ENCODE peak calls at places on chromosomes 11 and 22, in nine cellular contexts. I is HFFc6; K is PC-3; D is CD4-positive, CD25-positive, alpha-beta regulatory T cell; U is GM20000; G is RWPE1; W is T-cell; L is GM04504; E is M059J. Z is an unnamed sample.

GRCh38 chr11:68140496-68141246 is 19.5 kb upstream of the CHKA start:
- DNase-seq in I (no peak), W (no peak), D (no peak), K (no peak), E (no peak), G (no peak), U (no peak), L (no peak), Z (no peak)

GRCh38 chr22:36329217-36330078 is 58.3 kb downstream of the MYH9 start:
- DNase-seq in W (peak), U (no peak), L (peak), K (peak), G (peak), D (peak), E (peak), I (peak), Z (peak)

GRCh38 chr11:7060828-7061227 is 28.0 kb upstream of the RBMXL2 start:
- DNase-seq in U (no peak), I (peak), G (no peak), L (peak), K (no peak), W (no peak), D (no peak), E (peak), Z (no peak)

GRCh38 chr11:126991596-126991995 is 9.0 kb downstream of the KIRREL3 start:
- DNase-seq in K (peak), I (peak), U (no peak), D (no peak), E (peak), G (no peak), W (no peak), L (no peak), Z (no peak)

GRCh38 chr11:93484716-93485115 is 58.5 kb downstream of the SMCO4 start:
- DNase-seq in I (no peak), D (no peak), G (no peak), W (no peak), K (no peak), L (peak), U (no peak), E (no peak), Z (no peak)

GRCh38 chr11:106681435-106681834 is 336.8 kb downstream of the GUCY1A2 start:
- DNase-seq in I (no peak), L (no peak), E (no peak), K (peak), W (no peak), D (no peak), G (no peak), U (no peak), Z (no peak)

GRCh38 chr11:47499614-47500013 is 50.7 kb upstream of the RAPSN start:
- DNase-seq in K (no peak), U (no peak), E (no peak), I (no peak), D (no peak), L (no peak), W (no peak), G (no peak), Z (no peak)

GRCh38 chr11:101188173-101188572 is 58.6 kb upstream of the PGR start:
- DNase-seq in K (no peak), L (no peak), I (no peak), W (no peak), D (no peak), G (no peak), U (no peak), E (no peak), Z (no peak)

GRCh38 chr11:73325036-73325981 is 17.2 kb downstream of the ARHGEF17 start:
- DNase-seq in G (no peak), L (no peak), U (peak), K (no peak), W (no peak), E (peak), I (peak), D (no peak), Z (no peak)

GRCh38 chr11:112778091-112778889 is 182.9 kb upstream of the NCAM1 start:
- DNase-seq in U (no peak), G (no peak), K (no peak), L (no peak), E (no peak), W (no peak), D (no peak), I (no peak), Z (no peak)

GRCh38 chr22:41576877-41577276 is 12.8 kb downstream of the PMM1 start:
- DNase-seq in W (peak), G (peak), E (peak), U (peak), I (peak), D (peak), L (no peak), K (peak), Z (no peak)

GRCh38 chr11:93729129-93729616 is 12.1 kb downstream of the TAF1D start:
- DNase-seq in I (no peak), U (no peak), D (no peak), K (no peak), L (no peak), G (no peak), W (no peak), E (peak), Z (no peak)

GRCh38 chr11:80163011-80163410 is 722.2 kb upstream of the TENM4 start:
- DNase-seq in W (no peak), E (peak), I (peak), U (no peak), L (peak), G (peak), D (no peak), K (peak), Z (peak)

GRCh38 chr11:96306933-96307747 is 35.9 kb downstream of the MAML2 start:
- DNase-seq in G (peak), E (peak), W (peak), L (peak), U (no peak), D (no peak), I (peak), K (peak), Z (peak)

GRCh38 chr22:19181786-19182471 is 3.4 kb upstream of the SLC25A1 start:
- DNase-seq in E (no peak), W (no peak), L (no peak), G (no peak), K (no peak), U (no peak), I (no peak), D (no peak), Z (no peak)

GRCh38 chr11:12800032-12800671 is 125.9 kb downstream of the TEAD1 start:
- DNase-seq in I (peak), D (no peak), W (no peak), G (peak), U (no peak), K (peak), L (no peak), E (peak), Z (peak)

GRCh38 chr11:65274734-65275682 is 13.2 kb downstream of the POLA2 start:
- DNase-seq in E (peak), D (peak), U (peak), K (peak), G (peak), W (peak), L (peak), I (peak), Z (peak)

GRCh38 chr11:63986932-63987513 is 785 bp downstream of the OTUB1 start:
- DNase-seq in U (no peak), G (no peak), W (no peak), E (no peak), K (no peak), L (no peak), D (no peak), I (no peak), Z (no peak)

GRCh38 chr11:61737131-61737530 is 15.3 kb upstream of the MYRF start:
- DNase-seq in I (no peak), L (no peak), W (no peak), K (no peak), D (no peak), U (no peak), G (no peak), E (no peak), Z (no peak)

GRCh38 chr11:68271781-68272608 is at the start of gene C11orf24:
- DNase-seq in K (peak), W (peak), I (peak), E (peak), G (peak), D (peak), L (peak), U (peak), Z (peak)

GRCh38 chr22:31248138-31248745 is 36.1 kb downstream of the LIMK2 start:
- DNase-seq in I (peak), U (peak), W (peak), K (peak), D (peak), L (peak), G (peak), E (no peak), Z (peak)

GRCh38 chr11:41878158-41878557 is 418.7 kb upstream of the LRRC4C start:
- DNase-seq in E (peak), D (no peak), I (no peak), W (no peak), L (peak), U (no peak), K (peak), G (no peak), Z (no peak)

GRCh38 chr22:23061471-23062280 is 8.6 kb upstream of the GNAZ start:
- DNase-seq in I (no peak), U (no peak), G (no peak), W (no peak), E (no peak), K (no peak), D (no peak), L (no peak), Z (no peak)

GRCh38 chr22:49754674-49755590 is 72.7 kb downstream of the BRD1 start:
- DNase-seq in K (no peak), L (no peak), G (no peak), E (no peak), D (no peak), W (no peak), U (no peak), I (no peak), Z (no peak)

GRCh38 chr22:23652286-23652685 is 20.2 kb upstream of the DRICH1 start:
- DNase-seq in G (no peak), K (no peak), D (no peak), W (no peak), I (no peak), U (no peak), E (no peak), L (no peak), Z (no peak)

GRCh38 chr22:34403667-34404066 is 483.4 kb upstream of the LARGE1 start:
- DNase-seq in W (no peak), L (no peak), K (no peak), U (no peak), E (no peak), D (no peak), I (no peak), G (no peak), Z (no peak)

GRCh38 chr22:30241576-30242371 is 4.8 kb downstream of the LIF start:
- DNase-seq in K (no peak), I (no peak), G (no peak), D (no peak), L (no peak), U (no peak), E (no peak), W (no peak), Z (no peak)

GRCh38 chr11:112363527-112363926 is 102.9 kb upstream of the PLET1 start:
- DNase-seq in I (peak), W (no peak), K (peak), E (peak), L (no peak), G (no peak), D (no peak), U (no peak), Z (no peak)

GRCh38 chr11:80330302-80330701 is 889.5 kb upstream of the TENM4 start:
- DNase-seq in K (peak), D (no peak), U (no peak), L (no peak), E (peak), G (peak), W (no peak), I (no peak), Z (no peak)

Z was measured in amniotic stem cell.